ENCODE peak calls at places on chromosomes 4 and X, in five cellular contexts. One of them, this sample, is unnamed.
A peak's percentile ranks its signal among the peaks of the same experiment; 100 is the strongest.

GRCh38 chr4:54400188-54400587 is 171.1 kb downstream of the PDGFRA start:
- DNase-seq in C1 segment of cervical spinal cord: no peak
- DNase-seq in anterior cingulate cortex: no peak
- DNase-seq in stromal cell of bone marrow: no peak
- DNase-seq in sciatic nerve: no peak
- DNase-seq in this sample: no peak

GRCh38 chr4:137659431-137659830 is 127.1 kb upstream of the PCDH18 start:
- DNase-seq in C1 segment of cervical spinal cord: no peak
- DNase-seq in anterior cingulate cortex: no peak
- DNase-seq in stromal cell of bone marrow: no peak
- DNase-seq in sciatic nerve: no peak
- DNase-seq in this sample: no peak

GRCh38 chrX:54807524-54808108 is at the start of gene MAGED2:
- DNase-seq in C1 segment of cervical spinal cord: peak; percentile 19
- DNase-seq in anterior cingulate cortex: peak; percentile 1
- DNase-seq in stromal cell of bone marrow: peak; percentile 5
- DNase-seq in sciatic nerve: peak; percentile 69
- DNase-seq in this sample: peak; percentile 43

GRCh38 chr4:148540622-148541326 is 98.6 kb upstream of the NR3C2 start:
- DNase-seq in C1 segment of cervical spinal cord: no peak
- DNase-seq in anterior cingulate cortex: no peak
- DNase-seq in stromal cell of bone marrow: no peak
- DNase-seq in sciatic nerve: no peak
- DNase-seq in this sample: no peak

GRCh38 chr4:146288188-146288587 is 73.8 kb downstream of the REELD1 start:
- DNase-seq in C1 segment of cervical spinal cord: no peak
- DNase-seq in anterior cingulate cortex: no peak
- DNase-seq in stromal cell of bone marrow: no peak
- DNase-seq in sciatic nerve: no peak
- DNase-seq in this sample: no peak

GRCh38 chr4:145840162-145840768 is 98.4 kb downstream of the ZNF827 start:
- DNase-seq in C1 segment of cervical spinal cord: no peak
- DNase-seq in anterior cingulate cortex: no peak
- DNase-seq in stromal cell of bone marrow: no peak
- DNase-seq in sciatic nerve: no peak
- DNase-seq in this sample: peak; percentile 73

GRCh38 chr4:57100979-57101629 is 9.1 kb downstream of the IGFBP7 start:
- DNase-seq in C1 segment of cervical spinal cord: no peak
- DNase-seq in anterior cingulate cortex: no peak
- DNase-seq in stromal cell of bone marrow: no peak
- DNase-seq in sciatic nerve: no peak
- DNase-seq in this sample: no peak

GRCh38 chrX:53089224-53089842 is 4.6 kb upstream of the KANTR start:
- DNase-seq in C1 segment of cervical spinal cord: no peak
- DNase-seq in anterior cingulate cortex: peak; percentile 4
- DNase-seq in stromal cell of bone marrow: peak; percentile 50
- DNase-seq in sciatic nerve: no peak
- DNase-seq in this sample: peak; percentile 63

This sample was measured in midbrain.